ENCODE peak calls at places on chromosomes 5 and 9, in seven cellular contexts. One of them, this sample, is unnamed.

GRCh38 chr9:21682981-21683380 is 119.5 kb upstream of the MTAP start:
- DNase-seq in natural killer cell: no peak
- DNase-seq in NCI-H187 treated with DMSO at 0.1 percent for 48 hours: no peak
- DNase-seq in activated T-cell treated with anti-CD3 and anti-CD28 coated beads for 1 hour: no peak
- DNase-seq in stimulated activated CD4-positive, alpha-beta T cell treated with anti-CD3 and anti-CD28 coated beads, Interleukin-2, amount 100 ng/mL, for 48 hours: no peak
- DNase-seq in uterus: no peak
- DNase-seq in A673: peak; percentile 0
- DNase-seq in this sample: no peak

GRCh38 chr9:19720374-19720773 is 68.5 kb downstream of the SLC24A2 start:
- DNase-seq in natural killer cell: no peak
- DNase-seq in NCI-H187 treated with DMSO at 0.1 percent for 48 hours: no peak
- DNase-seq in activated T-cell treated with anti-CD3 and anti-CD28 coated beads for 1 hour: no peak
- DNase-seq in stimulated activated CD4-positive, alpha-beta T cell treated with anti-CD3 and anti-CD28 coated beads, Interleukin-2, amount 100 ng/mL, for 48 hours: no peak
- DNase-seq in uterus: no peak
- DNase-seq in A673: peak; percentile 25
- DNase-seq in this sample: no peak

GRCh38 chr9:78363221-78363620 is 66.3 kb downstream of the PSAT1 start:
- DNase-seq in natural killer cell: no peak
- DNase-seq in NCI-H187 treated with DMSO at 0.1 percent for 48 hours: no peak
- DNase-seq in activated T-cell treated with anti-CD3 and anti-CD28 coated beads for 1 hour: no peak
- DNase-seq in stimulated activated CD4-positive, alpha-beta T cell treated with anti-CD3 and anti-CD28 coated beads, Interleukin-2, amount 100 ng/mL, for 48 hours: no peak
- DNase-seq in uterus: no peak
- DNase-seq in A673: no peak
- DNase-seq in this sample: no peak

GRCh38 chr9:27625751-27626628 is 52.7 kb upstream of the C9orf72 start:
- DNase-seq in natural killer cell: no peak
- DNase-seq in NCI-H187 treated with DMSO at 0.1 percent for 48 hours: no peak
- DNase-seq in activated T-cell treated with anti-CD3 and anti-CD28 coated beads for 1 hour: no peak
- DNase-seq in stimulated activated CD4-positive, alpha-beta T cell treated with anti-CD3 and anti-CD28 coated beads, Interleukin-2, amount 100 ng/mL, for 48 hours: no peak
- DNase-seq in uterus: no peak
- DNase-seq in A673: no peak
- DNase-seq in this sample: no peak

GRCh38 chr5:122972877-122973276 is 63.6 kb downstream of the PPIC start:
- DNase-seq in natural killer cell: no peak
- DNase-seq in NCI-H187 treated with DMSO at 0.1 percent for 48 hours: no peak
- DNase-seq in activated T-cell treated with anti-CD3 and anti-CD28 coated beads for 1 hour: no peak
- DNase-seq in stimulated activated CD4-positive, alpha-beta T cell treated with anti-CD3 and anti-CD28 coated beads, Interleukin-2, amount 100 ng/mL, for 48 hours: no peak
- DNase-seq in uterus: no peak
- DNase-seq in A673: no peak
- DNase-seq in this sample: no peak

GRCh38 chr9:96169488-96169887 is 132.5 kb downstream of the HSD17B3 start:
- DNase-seq in natural killer cell: no peak
- DNase-seq in NCI-H187 treated with DMSO at 0.1 percent for 48 hours: no peak
- DNase-seq in activated T-cell treated with anti-CD3 and anti-CD28 coated beads for 1 hour: no peak
- DNase-seq in stimulated activated CD4-positive, alpha-beta T cell treated with anti-CD3 and anti-CD28 coated beads, Interleukin-2, amount 100 ng/mL, for 48 hours: no peak
- DNase-seq in uterus: no peak
- DNase-seq in A673: no peak
- DNase-seq in this sample: no peak

GRCh38 chr5:175034924-175035323 is 310.5 kb downstream of the MSX2 start:
- DNase-seq in natural killer cell: no peak
- DNase-seq in NCI-H187 treated with DMSO at 0.1 percent for 48 hours: no peak
- DNase-seq in activated T-cell treated with anti-CD3 and anti-CD28 coated beads for 1 hour: no peak
- DNase-seq in stimulated activated CD4-positive, alpha-beta T cell treated with anti-CD3 and anti-CD28 coated beads, Interleukin-2, amount 100 ng/mL, for 48 hours: no peak
- DNase-seq in uterus: no peak
- DNase-seq in A673: no peak
- DNase-seq in this sample: no peak

GRCh38 chr9:121185178-121185745 is 16.4 kb downstream of the RAB14 start:
- DNase-seq in natural killer cell: no peak
- DNase-seq in NCI-H187 treated with DMSO at 0.1 percent for 48 hours: no peak
- DNase-seq in activated T-cell treated with anti-CD3 and anti-CD28 coated beads for 1 hour: no peak
- DNase-seq in stimulated activated CD4-positive, alpha-beta T cell treated with anti-CD3 and anti-CD28 coated beads, Interleukin-2, amount 100 ng/mL, for 48 hours: no peak
- DNase-seq in uterus: no peak
- DNase-seq in A673: no peak
- DNase-seq in this sample: no peak

GRCh38 chr5:143713331-143714032 is 98.5 kb upstream of the HMHB1 start:
- DNase-seq in natural killer cell: no peak
- DNase-seq in NCI-H187 treated with DMSO at 0.1 percent for 48 hours: no peak
- DNase-seq in activated T-cell treated with anti-CD3 and anti-CD28 coated beads for 1 hour: no peak
- DNase-seq in stimulated activated CD4-positive, alpha-beta T cell treated with anti-CD3 and anti-CD28 coated beads, Interleukin-2, amount 100 ng/mL, for 48 hours: no peak
- DNase-seq in uterus: no peak
- DNase-seq in A673: no peak
- DNase-seq in this sample: no peak

GRCh38 chr5:180463216-180463900 is 30.8 kb upstream of the CNOT6 start:
- DNase-seq in natural killer cell: no peak
- DNase-seq in NCI-H187 treated with DMSO at 0.1 percent for 48 hours: no peak
- DNase-seq in activated T-cell treated with anti-CD3 and anti-CD28 coated beads for 1 hour: no peak
- DNase-seq in stimulated activated CD4-positive, alpha-beta T cell treated with anti-CD3 and anti-CD28 coated beads, Interleukin-2, amount 100 ng/mL, for 48 hours: no peak
- DNase-seq in uterus: no peak
- DNase-seq in A673: no peak
- DNase-seq in this sample: no peak

GRCh38 chr5:45622365-45622764 is 73.8 kb downstream of the HCN1 start:
- DNase-seq in natural killer cell: no peak
- DNase-seq in NCI-H187 treated with DMSO at 0.1 percent for 48 hours: no peak
- DNase-seq in activated T-cell treated with anti-CD3 and anti-CD28 coated beads for 1 hour: no peak
- DNase-seq in stimulated activated CD4-positive, alpha-beta T cell treated with anti-CD3 and anti-CD28 coated beads, Interleukin-2, amount 100 ng/mL, for 48 hours: no peak
- DNase-seq in uterus: no peak
- DNase-seq in A673: no peak
- DNase-seq in this sample: no peak

GRCh38 chr5:154868702-154869101 is 10.3 kb downstream of the CNOT8 start:
- DNase-seq in natural killer cell: no peak
- DNase-seq in NCI-H187 treated with DMSO at 0.1 percent for 48 hours: no peak
- DNase-seq in activated T-cell treated with anti-CD3 and anti-CD28 coated beads for 1 hour: no peak
- DNase-seq in stimulated activated CD4-positive, alpha-beta T cell treated with anti-CD3 and anti-CD28 coated beads, Interleukin-2, amount 100 ng/mL, for 48 hours: no peak
- DNase-seq in uterus: no peak
- DNase-seq in A673: no peak
- DNase-seq in this sample: no peak

GRCh38 chr9:112065781-112066606 is 109.1 kb downstream of the SUSD1 start:
- DNase-seq in natural killer cell: no peak
- DNase-seq in NCI-H187 treated with DMSO at 0.1 percent for 48 hours: no peak
- DNase-seq in activated T-cell treated with anti-CD3 and anti-CD28 coated beads for 1 hour: no peak
- DNase-seq in stimulated activated CD4-positive, alpha-beta T cell treated with anti-CD3 and anti-CD28 coated beads, Interleukin-2, amount 100 ng/mL, for 48 hours: no peak
- DNase-seq in uterus: peak; percentile 37
- DNase-seq in A673: peak; percentile 58
- DNase-seq in this sample: no peak

GRCh38 chr5:168472329-168472728 is 13.9 kb upstream of the RARS1 start:
- DNase-seq in natural killer cell: no peak
- DNase-seq in NCI-H187 treated with DMSO at 0.1 percent for 48 hours: no peak
- DNase-seq in activated T-cell treated with anti-CD3 and anti-CD28 coated beads for 1 hour: no peak
- DNase-seq in stimulated activated CD4-positive, alpha-beta T cell treated with anti-CD3 and anti-CD28 coated beads, Interleukin-2, amount 100 ng/mL, for 48 hours: no peak
- DNase-seq in uterus: no peak
- DNase-seq in A673: peak; percentile 45
- DNase-seq in this sample: no peak

This sample was measured in stimulated activated CD8-positive, alpha-beta memory T cell treated with anti-CD3 and anti-CD28 coated beads, Interleukin-4, amount 100 ng/mL, for 4 hours.